ENCODE peak calls at places on chromosomes 6 and 20, in seven cellular contexts. Z is GM12878, I is heart left ventricle, D is astrocyte of the cerebellum, O is astrocyte, M is type B pancreatic cell, A is adrenal gland. V is an unnamed sample.

GRCh38 chr20:51531141-51531710 is 11.3 kb downstream of the NFATC2 start:
- DNase-seq in Z (no peak), I (no peak), D (no peak), O (peak; percentile 39), M (no peak), A (no peak), V (peak; percentile 63)

GRCh38 chr20:50690562-50690978 is 772 bp downstream of the RIPOR3 start:
- DNase-seq in Z (no peak), I (no peak), D (no peak), O (no peak), M (no peak), A (no peak), V (no peak)

GRCh38 chr20:22824077-22824476 is 211.0 kb upstream of the SSTR4 start:
- DNase-seq in Z (no peak), I (no peak), D (no peak), O (no peak), M (peak; percentile 51), A (no peak), V (no peak)

GRCh38 chr6:32885698-32886286 is 31.8 kb downstream of the PSMB9 start:
- DNase-seq in Z (peak; percentile 23), I (no peak), D (peak; percentile 70), O (peak; percentile 49), M (no peak), A (no peak), V (peak; percentile 75)

GRCh38 chr20:1364106-1364505 is 28.7 kb downstream of the FKBP1A start:
- DNase-seq in Z (no peak), I (no peak), D (no peak), O (no peak), M (no peak), A (no peak), V (no peak)

GRCh38 chr20:9051508-9051907 is 17.4 kb upstream of the PLCB4 start:
- DNase-seq in Z (no peak), I (no peak), D (peak; percentile 91), O (peak; percentile 98), M (no peak), A (no peak), V (no peak)

GRCh38 chr20:3541887-3542721 is 71.3 kb downstream of the ATRN start:
- DNase-seq in Z (no peak), I (no peak), D (no peak), O (no peak), M (no peak), A (peak; percentile 34), V (no peak)

GRCh38 chr6:41193171-41193734 is 7.7 kb downstream of the TREML2 start:
- DNase-seq in Z (no peak), I (no peak), D (no peak), O (no peak), M (no peak), A (no peak), V (no peak)

GRCh38 chr20:9035129-9035528 is 33.8 kb upstream of the PLCB4 start:
- DNase-seq in Z (no peak), I (no peak), D (peak; percentile 74), O (peak; percentile 84), M (no peak), A (no peak), V (no peak)

GRCh38 chr20:37316775-37317170 is 27.3 kb downstream of the MANBAL start:
- DNase-seq in Z (no peak), I (no peak), D (no peak), O (no peak), M (no peak), A (no peak), V (no peak)

GRCh38 chr6:51989789-51990188 is 97.6 kb downstream of the PKHD1 start:
- DNase-seq in Z (no peak), I (no peak), D (no peak), O (no peak), M (no peak), A (no peak), V (no peak)

GRCh38 chr6:101853686-101854085 is 460.2 kb downstream of the GRIK2 start:
- DNase-seq in Z (no peak), I (no peak), D (no peak), O (no peak), M (no peak), A (no peak), V (no peak)

GRCh38 chr20:39861381-39861780 is 827.7 kb downstream of the MAFB start:
- DNase-seq in Z (no peak), I (no peak), D (no peak), O (no peak), M (no peak), A (peak; percentile 32), V (no peak)

GRCh38 chr6:123610779-123611178 is 26.0 kb downstream of the TRDN start:
- DNase-seq in Z (no peak), I (no peak), D (no peak), O (no peak), M (no peak), A (no peak), V (no peak)

GRCh38 chr6:163720005-163720404 is 305.5 kb downstream of the QKI start:
- DNase-seq in Z (no peak), I (no peak), D (no peak), O (no peak), M (no peak), A (no peak), V (no peak)

GRCh38 chr6:89834884-89835792 is 5.5 kb downstream of the CASP8AP2 start:
- DNase-seq in Z (peak; percentile 87), I (no peak), D (no peak), O (peak; percentile 42), M (peak; percentile 18), A (no peak), V (peak; percentile 41)

GRCh38 chr20:55140631-55141030 is 665.2 kb downstream of the DOK5 start:
- DNase-seq in Z (no peak), I (no peak), D (no peak), O (no peak), M (no peak), A (no peak), V (no peak)

GRCh38 chr20:17298169-17298568 is 71.3 kb downstream of the PCSK2 start:
- DNase-seq in Z (no peak), I (no peak), D (no peak), O (no peak), M (no peak), A (no peak), V (no peak)
- TF ChIP-seq CTCF in Z (no peak), I (no peak), D (no peak), O (no peak), M (no peak), A (no peak), V (no peak)

GRCh38 chr6:47734826-47735481 is 36.6 kb downstream of the ADGRF4 start:
- DNase-seq in Z (no peak), I (no peak), D (no peak), O (no peak), M (no peak), A (no peak), V (no peak)

GRCh38 chr6:47729457-47729856 is 31.1 kb downstream of the ADGRF4 start:
- DNase-seq in Z (no peak), I (no peak), D (no peak), O (no peak), M (no peak), A (no peak), V (no peak)

GRCh38 chr6:47737406-47737805 is 39.0 kb downstream of the ADGRF4 start:
- DNase-seq in Z (no peak), I (peak; percentile 27), D (no peak), O (peak; percentile 53), M (no peak), A (no peak), V (no peak)

GRCh38 chr6:47736083-47736700 is 37.8 kb downstream of the ADGRF4 start:
- DNase-seq in Z (no peak), I (no peak), D (no peak), O (peak; percentile 29), M (no peak), A (no peak), V (no peak)

GRCh38 chr6:47733879-47734558 is 35.6 kb downstream of the ADGRF4 start:
- DNase-seq in Z (peak; percentile 7), I (no peak), D (no peak), O (no peak), M (no peak), A (no peak), V (peak; percentile 23)
- TF ChIP-seq CTCF in Z (peak; percentile 33), I (peak; percentile 40), D (no peak), O (peak; percentile 23), M (peak; percentile 60), A (no peak), V (peak; percentile 16)

GRCh38 chr20:60272790-60273189 is 314.6 kb downstream of the CDH26 start:
- DNase-seq in Z (no peak), I (no peak), D (no peak), O (no peak), M (no peak), A (no peak), V (no peak)

GRCh38 chr20:60268502-60268901 is 310.3 kb downstream of the CDH26 start:
- DNase-seq in Z (no peak), I (no peak), D (no peak), O (no peak), M (no peak), A (no peak), V (no peak)

GRCh38 chr20:60269571-60270162 is 311.4 kb downstream of the CDH26 start:
- DNase-seq in Z (no peak), I (no peak), D (no peak), O (no peak), M (no peak), A (no peak), V (no peak)

GRCh38 chr20:60270341-60270740 is 312.1 kb downstream of the CDH26 start:
- DNase-seq in Z (no peak), I (no peak), D (no peak), O (no peak), M (no peak), A (no peak), V (no peak)

GRCh38 chr20:60271597-60271996 is 313.4 kb downstream of the CDH26 start:
- DNase-seq in Z (no peak), I (no peak), D (no peak), O (no peak), M (no peak), A (no peak), V (no peak)
- TF ChIP-seq CTCF in Z (no peak), I (peak; percentile 11), D (peak; percentile 11), O (peak; percentile 29), M (peak; percentile 65), A (no peak), V (no peak)

DNA sequence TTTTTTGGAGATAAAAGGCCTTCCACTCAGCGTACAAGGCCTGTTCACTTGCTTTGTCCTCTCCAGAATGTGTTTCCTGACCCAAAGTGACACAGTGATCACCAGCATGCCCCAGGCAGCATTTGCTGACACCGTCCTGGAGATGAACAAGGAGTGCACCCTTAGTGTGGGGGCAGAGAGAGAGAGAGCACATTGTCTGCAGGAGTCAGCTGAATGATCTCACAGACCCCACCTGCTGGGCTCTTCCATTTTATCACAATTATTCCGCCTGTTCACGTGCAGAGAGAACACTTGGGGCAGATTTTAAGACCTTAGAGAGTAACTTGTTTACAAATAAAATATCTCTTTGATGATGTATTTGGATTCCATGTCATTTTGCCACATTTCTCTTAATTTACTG is 22.4 kb upstream of the MAS1L start:
- DNase-seq in Z (no peak), I (no peak), D (no peak), O (no peak), M (no peak), A (no peak), V (no peak)
- TF ChIP-seq CTCF in Z (no peak), I (no peak), D (no peak), O (no peak), M (no peak), A (no peak), V (no peak)

GRCh38 chr6:130674604-130675003 is 152.6 kb upstream of the SMLR1 start:
- DNase-seq in Z (no peak), I (no peak), D (no peak), O (no peak), M (no peak), A (no peak), V (no peak)
- TF ChIP-seq CTCF in Z (no peak), I (no peak), D (no peak), O (no peak), M (no peak), A (no peak), V (no peak)